ENCODE peak calls at places on chromosomes 1 and 21, in seven cellular contexts. A, J, H, E, Z, Y and U are unnamed samples.

GRCh38 chr1:39189592-39190041 is 14.9 kb upstream of the MACF1 start:
- DNase-seq in A (no peak), E (no peak), H (peak; percentile 31), J (no peak), Y (peak; percentile 82), Z (no peak), U (no peak)

GRCh38 chr1:14826172-14826636 is 227.7 kb downstream of the KAZN start:
- DNase-seq in Z (peak; percentile 23), J (no peak), Y (peak; percentile 87), A (peak; percentile 32), H (no peak), E (peak; percentile 88), U (no peak)

GRCh38 chr1:47658161-47658920 is 220.5 kb downstream of the FOXD2 start:
- DNase-seq in Y (no peak), E (peak; percentile 61), Z (no peak), H (no peak), J (no peak), A (no peak), U (no peak)

GRCh38 chr1:116855788-116856187 is 53.9 kb upstream of the PTGFRN start:
- DNase-seq in H (no peak), A (no peak), Y (peak; percentile 78), E (no peak), J (no peak), Z (no peak), U (no peak)

GRCh38 chr1:117656202-117656641 is 50.4 kb downstream of the TENT5C start:
- DNase-seq in H (no peak), J (no peak), Z (peak; percentile 76), Y (no peak), A (no peak), E (no peak), U (no peak)

GRCh38 chr1:115674011-115674410 is 32.2 kb downstream of the VANGL1 start:
- DNase-seq in J (no peak), A (no peak), E (no peak), Z (no peak), H (no peak), Y (no peak), U (no peak)

GRCh38 chr1:204268101-204268500 is 54.3 kb upstream of the GOLT1A start:
- DNase-seq in E (no peak), H (no peak), A (no peak), Y (no peak), Z (no peak), J (no peak), U (no peak)

GRCh38 chr21:41581592-41582228 is 73.8 kb upstream of the TMPRSS2 start:
- DNase-seq in Z (peak; percentile 66), J (no peak), Y (no peak), A (no peak), H (no peak), E (no peak), U (no peak)

GRCh38 chr1:172895050-172895460 is 155.7 kb downstream of the TNFSF18 start:
- DNase-seq in Z (no peak), H (no peak), Y (no peak), E (no peak), A (no peak), J (no peak), U (no peak)

GRCh38 chr1:11058026-11058425 is 1.8 kb downstream of the SRM start:
- DNase-seq in J (no peak), Z (no peak), H (no peak), Y (no peak), A (no peak), E (no peak), U (no peak)

GRCh38 chr1:30847358-30847972 is 61.1 kb downstream of the SDC3 start:
- DNase-seq in A (peak; percentile 34), Y (peak; percentile 73), J (no peak), Z (peak; percentile 80), H (peak; percentile 90), E (peak; percentile 92), U (peak; percentile 63)

GRCh38 chr1:40901886-40902633 is 39.9 kb upstream of the CITED4 start:
- DNase-seq in H (no peak), Z (no peak), J (peak; percentile 28), E (no peak), Y (peak; percentile 55), A (no peak), U (no peak)

GRCh38 chr1:84223751-84224432 is 77.6 kb upstream of the SAMD13 start:
- DNase-seq in A (no peak), J (no peak), E (no peak), H (no peak), Y (no peak), Z (no peak), U (no peak)

GRCh38 chr21:28601708-28602107 is 391.0 kb downstream of the LTN1 start:
- DNase-seq in A (no peak), E (no peak), J (no peak), Y (no peak), Z (no peak), H (no peak), U (peak; percentile 38)

DNA sequence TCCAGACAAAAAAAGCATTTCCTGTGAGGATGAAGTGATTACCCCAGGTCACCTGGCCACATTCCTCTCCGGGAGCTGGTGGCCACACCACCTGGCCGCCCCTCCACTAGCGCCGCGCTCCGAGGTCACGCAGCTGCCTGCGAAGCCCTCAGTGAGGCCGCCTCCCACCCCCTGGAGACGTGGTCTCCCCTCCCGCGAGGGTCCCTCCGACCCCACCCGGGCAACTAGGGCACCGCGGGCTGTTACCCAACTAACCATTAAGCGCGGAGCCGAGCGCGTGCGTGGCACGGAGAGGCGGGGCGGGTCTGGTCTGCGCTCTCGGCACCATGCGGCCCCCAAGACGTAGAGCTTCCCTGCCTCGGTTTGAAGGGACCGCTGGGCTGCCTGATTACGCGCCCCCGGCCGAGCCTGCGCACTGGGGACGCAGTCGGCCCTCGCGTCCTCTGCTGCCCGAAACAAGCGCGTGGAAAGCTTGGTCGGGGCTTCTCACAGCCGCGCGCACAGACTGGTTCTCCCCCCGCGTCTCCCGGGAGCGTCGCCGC is 106.5 kb downstream of the SLC16A1 start:
- DNase-seq in Y (peak; percentile 56), J (no peak), H (no peak), E (peak; percentile 50), A (peak; percentile 16), Z (peak; percentile 31), U (no peak)
- H3K27ac ChIP-seq in Y (no peak overlapping the region), J (no peak overlapping the region), H (no peak overlapping the region), E (no peak overlapping the region), A (no peak overlapping the region), Z (no peak overlapping the region), U (no peak overlapping the region)

DNA sequence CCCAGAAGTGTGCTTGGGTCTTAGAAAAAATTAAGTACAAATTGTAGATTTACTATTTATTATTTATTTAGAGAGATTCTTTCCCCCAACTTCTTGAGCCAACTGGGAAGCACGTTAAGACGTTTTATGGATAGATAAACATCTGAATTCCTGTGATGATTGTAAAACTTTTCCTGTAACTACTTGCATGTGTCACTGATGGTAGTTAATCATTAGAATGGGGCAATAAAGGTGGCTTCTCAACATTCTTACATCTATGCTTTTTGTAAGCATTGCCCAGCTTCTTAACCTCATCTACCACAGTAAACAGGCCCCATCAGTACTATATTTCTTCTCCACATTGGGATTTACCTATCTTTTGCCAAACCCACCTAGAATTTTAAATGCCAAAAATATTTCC is 559.8 kb downstream of the LMO4 start:
- DNase-seq in Y (peak; percentile 27), J (no peak), H (no peak), Z (no peak), A (no peak), E (no peak), U (no peak)
- H3K4me1 ChIP-seq in Y (no peaks in the 10 kb centered on the region), J (no peaks in the 10 kb centered on the region), H (no peaks in the 10 kb centered on the region), Z (peaks cover 11% of the 10 kb centered on the region), A (no peaks in the 10 kb centered on the region), E (peaks cover 36% of the 10 kb centered on the region), U (no peaks in the 10 kb centered on the region)

DNA sequence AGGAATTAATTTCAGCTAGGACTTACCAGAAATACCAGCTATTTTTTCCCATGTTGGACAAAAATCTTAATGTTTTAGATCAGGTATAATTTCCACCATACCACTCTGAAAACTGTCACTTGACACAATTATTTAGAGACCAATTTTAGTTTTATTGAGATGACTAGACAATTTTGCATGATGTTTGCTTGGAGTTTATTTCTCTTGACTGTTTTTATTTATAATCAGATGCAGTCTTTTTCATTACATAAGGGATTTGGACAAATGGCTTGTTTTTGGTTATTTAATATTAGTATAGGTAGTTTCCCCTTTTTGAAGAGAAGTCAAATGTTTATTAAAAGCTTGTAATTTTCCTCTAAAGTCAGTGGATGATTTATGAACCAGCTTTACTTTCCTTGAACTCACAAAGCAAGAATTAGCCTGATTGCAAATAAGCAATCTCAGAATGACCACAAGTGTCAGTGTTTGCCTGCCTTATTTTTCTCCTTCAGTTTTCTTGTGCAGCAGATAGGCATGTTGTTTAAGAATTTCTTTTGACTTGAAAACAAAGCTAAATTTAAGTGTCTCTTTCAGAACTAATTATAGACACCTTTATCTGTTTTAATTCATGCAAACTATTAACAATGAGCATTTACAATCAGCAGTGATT is 3.8 kb upstream of the B3GALT2 start:
- DNase-seq in H (no peak), Z (no peak), E (no peak), J (no peak), A (no peak), Y (peak; percentile 28), U (no peak)
- TF ChIP-seq CTCF in H (no peak), Z (no peak), E (no peak), J (peak; percentile 48), A (no peak), Y (peak; percentile 33), U (no peak)

DNA sequence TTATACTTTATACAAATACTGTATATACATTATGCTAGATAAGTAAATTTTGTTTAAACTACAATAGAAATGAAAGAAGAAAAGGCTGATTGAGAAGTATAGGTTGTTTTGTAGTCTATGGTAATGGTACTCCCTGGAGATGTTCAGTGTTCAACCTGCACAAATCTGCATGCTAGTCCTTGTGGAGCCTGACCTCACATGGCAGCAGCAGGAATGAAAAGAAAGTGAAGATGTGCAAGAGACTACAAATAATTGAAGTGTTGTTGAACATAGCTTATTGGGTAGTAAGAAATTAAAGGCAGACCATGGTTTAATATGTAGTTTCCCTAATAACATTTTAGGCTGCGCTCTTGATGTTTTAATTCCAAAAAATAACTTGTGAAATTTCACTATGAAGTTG is 201.2 kb downstream of the TGFB2 start:
- DNase-seq in A (no peak), Z (no peak), E (no peak), Y (no peak), J (no peak), H (no peak), U (no peak)
- H3K27ac ChIP-seq in A (no peak overlapping the region), Z (no peak overlapping the region), E (no peak overlapping the region), Y (no peak overlapping the region), J (no peak overlapping the region), H (no peak overlapping the region), U (no peak overlapping the region)

GRCh38 chr1:223771814-223772770 is 59.8 kb downstream of the CAPN2 start:
- DNase-seq in Z (no peak), H (no peak), Y (peak; percentile 93), A (peak; percentile 74), J (peak; percentile 80), E (peak; percentile 25), U (peak; percentile 73)

GRCh38 chr1:223772771-223773160 is 60.4 kb downstream of the CAPN2 start:
- DNase-seq in E (peak; percentile 30), Y (no peak), A (no peak), Z (no peak), J (no peak), H (no peak), U (no peak)

GRCh38 chr1:223770621-223771315 is 58.4 kb downstream of the CAPN2 start:
- DNase-seq in E (peak; percentile 50), J (no peak), Z (no peak), Y (no peak), A (no peak), H (no peak), U (no peak)

GRCh38 chr1:223774133-223774811 is 61.9 kb downstream of the CAPN2 start:
- DNase-seq in Y (no peak), Z (no peak), A (no peak), J (no peak), E (peak; percentile 56), H (no peak), U (no peak)

GRCh38 chr1:223771469-223771813 is 59.1 kb downstream of the CAPN2 start:
- DNase-seq in A (no peak), Z (no peak), E (no peak), J (no peak), Y (no peak), H (no peak), U (no peak)
- H3K4me1 ChIP-seq in A (peaks cover 10% of the 10 kb centered on the region), Z (no peaks in the 10 kb centered on the region), E (peaks cover 20% of the 10 kb centered on the region), J (peaks cover 24% of the 10 kb centered on the region), Y (peaks cover 52% of the 10 kb centered on the region), H (peaks cover 2% of the 10 kb centered on the region), U (peaks cover 3% of the 10 kb centered on the region)